ENCODE peak calls at places on chromosomes 13 and 19, in five cellular contexts. W is thoracic aorta, L is IMR-90, Q is heart right ventricle, I is upper lobe of left lung. F is an unnamed sample.

GRCh38 chr19:51441410-51442390 is 16.6 kb downstream of the SIGLEC8 start:
- DNase-seq in L (no peak), I (peak; percentile 49), W (no peak), Q (no peak), F (peak; percentile 81)

GRCh38 chr19:2290441-2291184 is 8.6 kb upstream of the PEAK3 start:
- DNase-seq in Q (no peak), I (no peak), L (no peak), W (no peak), F (no peak)

GRCh38 chr13:32804673-32805260 is 211.5 kb upstream of the KL start:
- DNase-seq in Q (no peak), I (no peak), W (no peak), L (peak; percentile 51), F (no peak)

GRCh38 chr13:55440465-55441085 is 1700.1 kb upstream of the PRR20A start:
- DNase-seq in I (no peak), W (no peak), L (no peak), Q (no peak), F (no peak)

GRCh38 chr13:75643693-75644092 is 7.6 kb downstream of the LMO7 start:
- DNase-seq in Q (no peak), I (no peak), W (no peak), L (no peak), F (no peak)

GRCh38 chr13:98278068-98278619 is 101.1 kb upstream of the RNF113B start:
- DNase-seq in W (no peak), L (no peak), Q (no peak), I (no peak), F (no peak)

GRCh38 chr13:112567161-112567862 is 20.6 kb downstream of the TUBGCP3 start:
- DNase-seq in L (peak; percentile 66), I (no peak), W (no peak), Q (no peak), F (no peak)

GRCh38 chr13:26679945-26680516 is 80.6 kb downstream of the GPR12 start:
- DNase-seq in Q (no peak), W (no peak), L (peak; percentile 54), I (no peak), F (no peak)

GRCh38 chr13:111474136-111475002 is 153.9 kb downstream of the TEX29 start:
- DNase-seq in Q (no peak), W (no peak), I (no peak), L (peak; percentile 35), F (no peak)

GRCh38 chr13:72970956-72971355 is 87.8 kb upstream of the KLF5 start:
- DNase-seq in Q (no peak), L (peak; percentile 57), I (no peak), W (no peak), F (no peak)

GRCh38 chr13:28413999-28414398 is 80.9 kb downstream of the FLT1 start:
- DNase-seq in L (no peak), I (no peak), W (no peak), Q (no peak), F (no peak)

GRCh38 chr19:1238373-1239303 is 833 bp upstream of the CBARP start:
- DNase-seq in L (no peak), W (no peak), I (no peak), Q (no peak), F (no peak)

GRCh38 chr13:77909827-77910226 is 8.8 kb downstream of the EDNRB start:
- DNase-seq in I (no peak), L (no peak), W (no peak), Q (no peak), F (no peak)

GRCh38 chr13:97318532-97318931 is 96.4 kb downstream of the MBNL2 start:
- DNase-seq in I (no peak), W (no peak), Q (no peak), L (peak; percentile 34), F (no peak)

GRCh38 chr19:15107056-15108010 is at the start of gene SYDE1:
- DNase-seq in I (no peak), W (no peak), Q (peak; percentile 68), L (peak; percentile 55), F (no peak)

GRCh38 chr13:101554420-101555125 is 102.1 kb downstream of the ITGBL1 start:
- DNase-seq in L (no peak), I (no peak), Q (no peak), W (no peak), F (no peak)

GRCh38 chr19:5949792-5950305 is 28.1 kb downstream of the RANBP3 start:
- DNase-seq in W (no peak), Q (peak; percentile 58), I (peak; percentile 90), L (no peak), F (peak; percentile 56)

GRCh38 chr19:3282155-3282554 is 57.7 kb downstream of the CELF5 start:
- DNase-seq in I (no peak), W (no peak), Q (no peak), L (no peak), F (no peak)

GRCh38 chr13:43544011-43544410 is 242.8 kb downstream of the ENOX1 start:
- DNase-seq in I (no peak), Q (no peak), W (no peak), L (peak; percentile 58), F (no peak)

GRCh38 chr13:44117351-44117750 is 237.6 kb downstream of the LACC1 start:
- DNase-seq in Q (no peak), I (no peak), L (peak; percentile 48), W (no peak), F (no peak)

GRCh38 chr13:39462456-39462855 is 140.5 kb downstream of the LHFPL6 start:
- DNase-seq in I (no peak), L (no peak), W (no peak), Q (no peak), F (no peak)

GRCh38 chr13:36549126-36549702 is 116.9 kb downstream of the CCNA1 start:
- DNase-seq in W (no peak), L (no peak), Q (no peak), I (no peak), F (no peak)

GRCh38 chr13:38902551-38902950 is 88.1 kb downstream of the STOML3 start:
- DNase-seq in W (no peak), I (no peak), Q (no peak), L (no peak), F (peak; percentile 6)

GRCh38 chr19:33503791-33504444 is 17.7 kb downstream of the PEPD start:
- DNase-seq in L (no peak), W (no peak), I (no peak), Q (no peak), F (no peak)

GRCh38 chr13:26771796-26772195 is 11.2 kb upstream of the GPR12 start:
- DNase-seq in L (no peak), I (no peak), Q (no peak), W (no peak), F (no peak)

GRCh38 chr19:54248016-54248601 is 5.5 kb upstream of the LILRA6 start:
- DNase-seq in Q (peak; percentile 33), I (peak; percentile 70), L (peak; percentile 26), W (no peak), F (no peak)

GRCh38 chr13:109904218-109904617 is 117.8 kb upstream of the IRS2 start:
- DNase-seq in I (no peak), Q (no peak), W (no peak), L (no peak), F (no peak)

GRCh38 chr19:12974301-12975220 is 5.2 kb downstream of the DAND5 start:
- DNase-seq in Q (no peak), I (no peak), W (no peak), L (no peak), F (no peak)

GRCh38 chr19:35341006-35341405 is 6.7 kb upstream of the FFAR1 start:
- DNase-seq in W (no peak), I (no peak), Q (no peak), L (no peak), F (no peak)

GRCh38 chr19:28652790-28653189 is 560.2 kb downstream of the UQCRFS1 start:
- DNase-seq in I (no peak), W (no peak), Q (no peak), L (no peak), F (no peak)

GRCh38 chr13:75181906-75182305 is 300.1 kb downstream of the TBC1D4 start:
- DNase-seq in W (no peak), L (peak; percentile 76), Q (no peak), I (no peak), F (no peak)

DNA sequence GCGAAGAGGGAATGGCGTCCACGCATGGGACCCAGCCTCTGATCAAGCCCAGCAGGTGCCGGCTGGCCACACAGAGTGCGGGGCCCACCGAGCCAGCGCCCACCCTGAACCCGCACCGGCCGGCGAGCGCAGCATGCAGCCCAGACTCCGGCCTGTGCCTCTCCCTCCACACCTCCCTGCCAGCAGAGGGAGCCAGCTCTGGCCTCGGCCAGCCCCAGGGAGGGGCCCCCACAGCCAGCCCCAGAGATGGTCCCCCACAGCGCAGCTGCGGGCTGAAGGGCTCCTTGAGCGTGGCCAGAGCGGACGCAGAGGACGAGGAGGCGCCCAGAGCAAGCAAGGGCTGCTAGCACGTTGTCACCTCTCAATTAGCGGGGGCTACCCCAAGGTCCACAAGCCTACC is 904.5 kb downstream of the SLITRK6 start:
- DNase-seq in L (no peak), W (no peak), Q (no peak), I (no peak), F (no peak)
- TF ChIP-seq CTCF in L (no peak), W (no peak), Q (no peak), I (no peak), F (no peak)

GRCh38 chr19:43420954-43421353 is 6.3 kb downstream of the TEX101 start:
- DNase-seq in L (no peak), W (no peak), I (no peak), Q (no peak), F (no peak)
- H3K4me3 ChIP-seq in L (no peak overlapping the region), W (no peak overlapping the region), I (no peak overlapping the region), Q (no peak overlapping the region), F (no peak overlapping the region)

GRCh38 chr19:39135701-39136100 is 10.1 kb downstream of the PAK4 start:
- DNase-seq in Q (no peak), L (no peak), W (no peak), I (no peak), F (no peak)
- H3K4me1 ChIP-seq in Q (peaks cover 64% of the 10 kb centered on the region), L (peaks cover 17% of the 10 kb centered on the region), W (peaks cover 10% of the 10 kb centered on the region), I (peaks cover 71% of the 10 kb centered on the region), F (peaks cover 44% of the 10 kb centered on the region)

GRCh38 chr19:10575011-10575716 is 6.4 kb upstream of the CDKN2D start:
- DNase-seq in L (no peak), Q (no peak), W (no peak), I (no peak), F (no peak)
- TF ChIP-seq CTCF in L (no peak), Q (no peak), W (no peak), I (no peak), F (no peak)